ENCODE peak calls at places on chromosomes 7 and 10, in four cellular contexts. T is HL-60, R is GM12878, Y is K562. Z is an unnamed sample.

GRCh38 chr7:27548304-27548703 is 114.4 kb downstream of the HIBADH start:
- DNase-seq in R (no peak), T (no peak), Y (no peak), Z (no peak)

GRCh38 chr10:60797200-60797599 is 18.9 kb downstream of the CDK1 start:
- DNase-seq in T (no peak), R (no peak), Y (no peak), Z (no peak)

GRCh38 chr7:73768661-73769480 is 1.2 kb downstream of the CLDN3 start:
- DNase-seq in Y (no peak), R (no peak), T (no peak), Z (no peak)

GRCh38 chr10:121831777-121832176 is 96.1 kb downstream of the ATE1 start:
- DNase-seq in R (no peak), T (no peak), Y (no peak), Z (no peak)

GRCh38 chr10:102455893-102456471 is 4.6 kb upstream of the C10orf95 start:
- DNase-seq in T (peak; percentile 60), R (no peak), Y (peak; percentile 78), Z (no peak)

GRCh38 chr7:83908526-83908925 is 259.6 kb upstream of the SEMA3E start:
- DNase-seq in Y (no peak), T (peak; percentile 28), R (no peak), Z (no peak)

GRCh38 chr10:51956822-51957221 is 257.4 kb upstream of the CSTF2T start:
- DNase-seq in T (no peak), Y (no peak), R (no peak), Z (no peak)

GRCh38 chr10:60649485-60650271 is 128.6 kb upstream of the CDK1 start:
- DNase-seq in R (no peak), T (no peak), Y (no peak), Z (no peak)

GRCh38 chr7:149778696-149779501 is 5.5 kb upstream of the ZNF467 start:
- DNase-seq in Y (no peak), T (no peak), R (no peak), Z (no peak)

GRCh38 chr10:21523557-21524008 is 1.9 kb downstream of the SKIDA1 start:
- DNase-seq in Y (peak; percentile 61), R (no peak), T (no peak), Z (no peak)

GRCh38 chr10:96588060-96588554 is 1.3 kb upstream of the TM9SF3 start:
- DNase-seq in T (no peak), Y (no peak), R (no peak), Z (no peak)

GRCh38 chr10:6061056-6061455 is 1.1 kb downstream of the IL2RA start:
- DNase-seq in R (no peak), Y (no peak), T (no peak), Z (no peak)

GRCh38 chr10:94098916-94099315 is 105.2 kb downstream of the PLCE1 start:
- DNase-seq in R (no peak), Y (no peak), T (no peak), Z (no peak)

GRCh38 chr7:139439375-139439774 is 44.1 kb downstream of the KLRG2 start:
- DNase-seq in R (no peak), Y (no peak), T (no peak), Z (no peak)

GRCh38 chr10:11411926-11412545 is 199.4 kb downstream of the USP6NL start:
- DNase-seq in R (no peak), T (no peak), Y (peak; percentile 29), Z (no peak)

GRCh38 chr7:138746073-138746472 is 44.9 kb upstream of the SVOPL start:
- DNase-seq in Y (no peak), R (no peak), T (no peak), Z (no peak)

GRCh38 chr7:107173191-107173590 is 4.4 kb downstream of the HBP1 start:
- DNase-seq in Y (no peak), R (no peak), T (no peak), Z (no peak)
- TF ChIP-seq SPI1 in Y (no peak), R (no peak), T (no peak), Z (no peak)

DNA sequence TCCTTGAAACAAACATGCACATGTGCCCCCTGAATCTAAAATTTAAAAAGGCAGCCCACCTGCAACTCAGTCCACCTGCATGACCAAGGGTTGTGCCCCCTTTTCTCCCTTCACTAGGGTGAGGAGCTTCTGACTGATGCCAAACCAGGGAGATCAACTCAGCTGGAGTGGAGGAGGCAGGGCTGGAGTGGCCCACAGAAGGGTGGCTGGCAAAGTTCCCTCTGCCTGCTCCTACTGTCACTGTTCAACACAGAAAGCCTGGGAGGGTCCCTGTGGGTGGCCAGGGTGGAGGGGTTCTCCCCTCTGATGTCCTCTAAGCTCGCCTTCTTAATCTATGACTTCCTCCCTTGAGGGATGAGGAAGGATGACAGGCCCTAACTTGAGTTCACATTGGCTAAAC is 55.7 kb upstream of the ANTXRL start:
- DNase-seq in R (no peak), Y (no peak), T (no peak), Z (no peak)
- TF ChIP-seq SPI1 in R (no peak), Y (no peak), T (no peak), Z (no peak)

DNA sequence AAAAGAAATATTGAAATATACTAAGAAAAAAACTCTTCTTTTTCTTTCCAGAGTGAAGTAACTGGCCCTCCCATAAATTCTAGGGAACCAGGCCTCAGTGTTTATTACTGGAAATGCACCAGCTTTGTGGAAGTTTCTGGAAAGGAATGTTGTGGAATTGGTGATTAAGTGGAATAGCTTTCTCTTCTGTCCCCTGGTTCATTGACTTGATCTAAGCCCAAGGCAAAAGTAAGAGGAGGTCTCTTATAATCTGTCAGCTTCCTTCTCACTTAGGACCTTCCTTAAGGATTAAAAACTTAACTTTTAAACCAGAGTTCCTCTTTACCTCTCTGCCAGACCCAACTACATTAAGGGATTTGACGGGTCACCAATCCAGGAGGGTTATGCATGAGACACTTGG is 266.2 kb downstream of the SLC25A13 start:
- DNase-seq in R (no peak), T (no peak), Y (no peak), Z (no peak)
- TF ChIP-seq SPI1 in R (no peak), T (no peak), Y (no peak), Z (no peak)

GRCh38 chr7:14765731-14766130 is 136.8 kb downstream of the DGKB start:
- DNase-seq in T (no peak), R (no peak), Y (no peak), Z (no peak)

GRCh38 chr7:14761506-14762296 is 140.8 kb downstream of the DGKB start:
- DNase-seq in Y (no peak), T (no peak), R (no peak), Z (no peak)

GRCh38 chr7:14759785-14760184 is 142.8 kb downstream of the DGKB start:
- DNase-seq in T (no peak), R (no peak), Y (no peak), Z (no peak)

GRCh38 chr7:14760730-14761129 is 141.8 kb downstream of the DGKB start:
- DNase-seq in R (no peak), Y (no peak), T (no peak), Z (no peak)

DNA sequence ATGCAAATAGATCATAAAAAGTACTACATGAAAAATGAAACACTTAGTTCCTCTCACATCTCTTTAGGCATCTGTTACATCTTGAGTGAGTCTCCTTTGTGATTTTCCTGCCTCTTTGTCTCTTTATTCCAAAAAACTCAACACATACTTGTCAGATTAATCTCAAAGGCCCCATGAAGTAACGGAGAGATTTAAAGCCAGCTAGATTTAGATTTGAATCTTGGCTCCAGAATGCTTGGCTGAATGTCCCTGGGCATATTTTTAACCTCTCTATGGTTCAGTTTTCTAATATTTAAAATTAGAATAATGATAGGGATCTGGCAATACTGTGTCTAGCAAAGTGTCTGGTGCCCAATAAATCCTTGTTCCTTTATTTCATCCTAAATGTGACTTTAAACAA is 140.0 kb downstream of the DGKB start:
- DNase-seq in Y (no peak), R (no peak), T (no peak), Z (no peak)
- TF ChIP-seq SPI1 in Y (no peak), R (no peak), T (no peak), Z (no peak)

GRCh38 chr7:64879097-64879730 is 23.9 kb upstream of the ZNF273 start:
- DNase-seq in Y (no peak), T (no peak), R (no peak), Z (no peak)
- TF ChIP-seq SPI1 in Y (no peak), T (no peak), R (no peak), Z (no peak)

DNA sequence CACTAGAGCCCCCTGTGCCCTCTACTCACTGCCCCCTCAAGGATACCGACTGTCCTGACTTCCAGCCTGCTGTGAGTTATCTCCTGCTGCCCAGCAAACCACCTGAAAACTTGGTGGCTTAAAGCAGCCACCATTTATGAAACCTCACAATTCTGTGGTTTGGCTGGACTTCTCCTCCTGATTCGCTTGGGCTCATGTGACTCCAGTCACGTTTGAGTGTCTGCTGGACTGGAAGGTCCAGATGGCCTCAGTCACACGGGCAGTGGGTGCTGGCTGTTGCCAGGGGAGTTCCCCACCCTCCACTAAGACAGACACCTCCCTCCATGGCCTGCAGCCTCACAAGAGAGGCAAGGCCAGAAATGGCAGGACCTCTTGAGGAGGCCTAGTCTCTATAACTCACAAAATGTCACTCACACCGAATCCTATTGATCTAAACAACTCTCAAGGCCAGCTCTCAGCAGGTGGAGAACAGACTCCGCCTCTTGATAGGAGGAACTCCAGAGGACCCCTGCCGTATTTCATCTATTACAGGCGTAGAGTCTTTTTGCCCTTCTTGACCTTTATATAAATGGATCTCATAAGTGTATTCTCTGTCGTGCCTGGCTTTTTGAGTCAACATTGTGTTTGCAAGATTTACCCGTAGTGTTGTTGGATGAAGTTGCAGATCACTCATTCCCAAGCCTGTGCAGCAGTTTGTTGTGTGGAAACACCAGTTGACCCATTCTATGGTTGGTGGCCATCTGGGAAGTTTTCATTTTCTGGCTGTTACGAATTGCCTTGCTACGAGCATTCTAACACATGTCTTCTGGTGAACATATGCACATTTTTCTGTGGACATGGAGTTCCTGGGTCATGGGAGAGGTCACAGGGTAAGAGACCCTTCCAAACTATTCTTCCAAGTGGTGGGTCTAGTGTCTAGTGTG is 48.3 kb downstream of the ZMIZ1 start:
- DNase-seq in Y (no peak), T (no peak), R (peak; percentile 69), Z (no peak)
- TF ChIP-seq SPI1 in Y (no peak), T (no peak), R (peak; percentile 17), Z (peak; percentile 9)

DNA sequence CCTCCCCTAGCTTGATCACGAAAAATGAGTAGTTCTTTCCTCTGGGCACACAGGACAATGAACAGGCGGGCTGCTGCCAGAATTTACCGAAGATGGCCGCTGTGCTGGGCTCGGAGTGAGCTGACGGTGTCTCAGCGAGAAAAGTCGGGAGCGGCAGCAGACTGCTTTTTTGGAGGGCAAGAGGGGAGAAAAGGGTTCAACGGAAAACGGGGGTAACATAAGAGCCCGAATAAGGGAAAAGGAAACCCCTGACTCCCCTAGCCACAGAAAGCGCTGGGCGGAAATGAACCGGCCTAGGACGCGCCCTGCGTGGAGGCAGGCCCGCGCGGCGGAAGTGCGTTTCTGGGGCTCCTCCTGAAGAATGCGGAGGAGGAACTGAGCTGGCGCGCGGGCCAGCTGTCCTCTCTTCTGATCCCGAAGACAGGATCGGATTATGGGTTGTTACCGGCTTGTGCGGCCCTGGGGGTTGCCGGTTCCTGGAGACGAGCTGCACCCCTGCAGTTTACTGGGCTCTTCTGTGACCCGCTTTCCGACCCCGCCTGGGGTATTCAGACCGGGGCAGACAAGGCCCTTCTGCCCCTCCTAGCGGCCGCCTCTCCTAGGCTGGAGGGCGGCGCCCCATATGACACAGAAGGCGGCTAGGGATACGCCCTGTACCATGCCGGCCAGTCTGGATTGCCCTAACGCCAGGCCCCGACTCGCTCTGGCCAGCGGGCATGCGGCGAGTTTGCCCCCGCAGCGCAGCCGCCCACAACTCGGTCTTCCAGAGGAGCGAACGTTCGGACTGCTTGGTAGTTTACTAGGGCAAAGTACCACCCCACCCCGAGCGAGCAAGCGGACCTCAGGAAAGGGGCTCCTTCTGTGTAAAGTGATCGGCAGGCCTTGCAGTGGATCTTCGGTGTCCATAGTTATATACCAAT is 30.1 kb upstream of the KMT2E start:
- DNase-seq in R (peak; percentile 42), T (peak; percentile 69), Y (peak; percentile 95), Z (peak; percentile 66)
- TF ChIP-seq SPI1 in R (peak; percentile 77), T (peak; percentile 89), Y (peak; percentile 94), Z (peak; percentile 79)